ENCODE peak calls at places on chromosomes 3 and 15, in four cellular contexts. One of them, this sample, is unnamed.

GRCh38 chr3:133827684-133828083 is 22.1 kb downstream of the SRPRB start:
- DNase-seq in stimulated activated CD8-positive, alpha-beta memory T cell treated with anti-CD3 and anti-CD28 coated beads, Interleukin-15, amount 100 ng/mL, for 24 hours: no peak
- DNase-seq in left ventricle myocardium superior: no peak
- DNase-seq in NCI-H1092: no peak
- DNase-seq in this sample: no peak

GRCh38 chr3:101017048-101017447 is 23.8 kb upstream of the ABI3BP start:
- DNase-seq in left ventricle myocardium superior: no peak
- DNase-seq in stimulated activated CD8-positive, alpha-beta memory T cell treated with anti-CD3 and anti-CD28 coated beads, Interleukin-15, amount 100 ng/mL, for 24 hours: no peak
- DNase-seq in NCI-H1092: no peak
- DNase-seq in this sample: no peak

GRCh38 chr15:52114656-52115055 is 2.1 kb upstream of the BCL2L10 start:
- DNase-seq in stimulated activated CD8-positive, alpha-beta memory T cell treated with anti-CD3 and anti-CD28 coated beads, Interleukin-15, amount 100 ng/mL, for 24 hours: no peak
- DNase-seq in NCI-H1092: peak
- DNase-seq in left ventricle myocardium superior: no peak
- DNase-seq in this sample: no peak

GRCh38 chr3:194136519-194137313 is 768 bp downstream of the HES1 start:
- DNase-seq in left ventricle myocardium superior: peak
- DNase-seq in NCI-H1092: no peak
- DNase-seq in stimulated activated CD8-positive, alpha-beta memory T cell treated with anti-CD3 and anti-CD28 coated beads, Interleukin-15, amount 100 ng/mL, for 24 hours: no peak
- DNase-seq in this sample: peak

GRCh38 chr15:30859091-30859874 is 44.4 kb upstream of the FAN1 start:
- DNase-seq in left ventricle myocardium superior: no peak
- DNase-seq in stimulated activated CD8-positive, alpha-beta memory T cell treated with anti-CD3 and anti-CD28 coated beads, Interleukin-15, amount 100 ng/mL, for 24 hours: no peak
- DNase-seq in NCI-H1092: no peak
- DNase-seq in this sample: peak

GRCh38 chr3:48634661-48635221 is 520 bp downstream of the SLC26A6 start:
- DNase-seq in NCI-H1092: peak
- DNase-seq in stimulated activated CD8-positive, alpha-beta memory T cell treated with anti-CD3 and anti-CD28 coated beads, Interleukin-15, amount 100 ng/mL, for 24 hours: no peak
- DNase-seq in left ventricle myocardium superior: peak
- DNase-seq in this sample: peak

GRCh38 chr15:81336568-81336967 is 12.6 kb upstream of the STARD5 start:
- DNase-seq in stimulated activated CD8-positive, alpha-beta memory T cell treated with anti-CD3 and anti-CD28 coated beads, Interleukin-15, amount 100 ng/mL, for 24 hours: no peak
- DNase-seq in left ventricle myocardium superior: no peak
- DNase-seq in NCI-H1092: no peak
- DNase-seq in this sample: peak

GRCh38 chr15:57502116-57502515 is 89.6 kb upstream of the MYZAP start:
- DNase-seq in stimulated activated CD8-positive, alpha-beta memory T cell treated with anti-CD3 and anti-CD28 coated beads, Interleukin-15, amount 100 ng/mL, for 24 hours: no peak
- DNase-seq in NCI-H1092: no peak
- DNase-seq in left ventricle myocardium superior: no peak
- DNase-seq in this sample: no peak

GRCh38 chr15:100725121-100726069 is 123.0 kb downstream of the ASB7 start:
- DNase-seq in left ventricle myocardium superior: no peak
- DNase-seq in stimulated activated CD8-positive, alpha-beta memory T cell treated with anti-CD3 and anti-CD28 coated beads, Interleukin-15, amount 100 ng/mL, for 24 hours: no peak
- DNase-seq in NCI-H1092: no peak
- DNase-seq in this sample: peak

GRCh38 chr3:32483772-32484171 is 18.9 kb downstream of the CMTM6 start:
- DNase-seq in NCI-H1092: no peak
- DNase-seq in left ventricle myocardium superior: no peak
- DNase-seq in stimulated activated CD8-positive, alpha-beta memory T cell treated with anti-CD3 and anti-CD28 coated beads, Interleukin-15, amount 100 ng/mL, for 24 hours: no peak
- DNase-seq in this sample: no peak

GRCh38 chr3:13016083-13016725 is 57.0 kb downstream of the IQSEC1 start:
- DNase-seq in stimulated activated CD8-positive, alpha-beta memory T cell treated with anti-CD3 and anti-CD28 coated beads, Interleukin-15, amount 100 ng/mL, for 24 hours: no peak
- DNase-seq in NCI-H1092: peak
- DNase-seq in left ventricle myocardium superior: peak
- DNase-seq in this sample: no peak

GRCh38 chr15:67092726-67093125 is 27.3 kb downstream of the SMAD3 start:
- DNase-seq in left ventricle myocardium superior: no peak
- DNase-seq in stimulated activated CD8-positive, alpha-beta memory T cell treated with anti-CD3 and anti-CD28 coated beads, Interleukin-15, amount 100 ng/mL, for 24 hours: no peak
- DNase-seq in NCI-H1092: no peak
- DNase-seq in this sample: no peak

GRCh38 chr3:194296448-194296831 is 54.7 kb downstream of the CPN2 start:
- DNase-seq in NCI-H1092: no peak
- DNase-seq in stimulated activated CD8-positive, alpha-beta memory T cell treated with anti-CD3 and anti-CD28 coated beads, Interleukin-15, amount 100 ng/mL, for 24 hours: no peak
- DNase-seq in left ventricle myocardium superior: no peak
- DNase-seq in this sample: peak